ENCODE peak calls at places on chromosomes 2 and 18, in seven cellular contexts. P, U, L, H, V, O and Y are unnamed samples.

GRCh38 chr2:224357098-224357901 is 44.6 kb downstream of the FAM124B start:
- DNase-seq in P (peak; percentile 47), U (peak; percentile 82), L (peak; percentile 48), H (peak; percentile 70), V (peak; percentile 79), O (peak; percentile 30), Y (peak; percentile 39)

GRCh38 chr2:171615071-171615470 is 72.2 kb upstream of the DYNC1I2 start:
- DNase-seq in P (no peak), U (no peak), L (peak; percentile 33), H (no peak), V (peak; percentile 58), O (no peak), Y (no peak)

GRCh38 chr2:38417745-38418689 is 40.9 kb upstream of the ATL2 start:
- DNase-seq in P (no peak), U (no peak), L (peak; percentile 22), H (no peak), V (no peak), O (no peak), Y (no peak)

GRCh38 chr18:26963292-26963691 is 97.8 kb upstream of the AQP4 start:
- DNase-seq in P (no peak), U (peak; percentile 1), L (no peak), H (no peak), V (peak; percentile 4), O (no peak), Y (no peak)

GRCh38 chr2:216777637-216778273 is 82.1 kb downstream of the TNP1 start:
- DNase-seq in P (peak; percentile 61), U (peak; percentile 88), L (peak; percentile 30), H (peak; percentile 50), V (peak; percentile 73), O (no peak), Y (no peak)

GRCh38 chr18:44842588-44843412 is 162.1 kb downstream of the SETBP1 start:
- DNase-seq in P (no peak), U (no peak), L (no peak), H (no peak), V (no peak), O (no peak), Y (no peak)

GRCh38 chr18:25233582-25234362 is 118.2 kb downstream of the ZNF521 start:
- DNase-seq in P (no peak), U (no peak), L (peak; percentile 62), H (no peak), V (peak; percentile 50), O (no peak), Y (no peak)

GRCh38 chr2:38600242-38600891 is 2.4 kb downstream of the HNRNPLL start:
- DNase-seq in P (no peak), U (peak; percentile 22), L (peak; percentile 26), H (peak; percentile 29), V (no peak), O (no peak), Y (no peak)

GRCh38 chr2:46177461-46178089 is 119.6 kb upstream of the EPAS1 start:
- DNase-seq in P (no peak), U (no peak), L (no peak), H (no peak), V (peak; percentile 59), O (no peak), Y (no peak)

GRCh38 chr2:120258140-120258539 is 5.5 kb downstream of the RALB start:
- DNase-seq in P (no peak), U (no peak), L (no peak), H (no peak), V (no peak), O (no peak), Y (no peak)

GRCh38 chr18:35522130-35522959 is 24.6 kb upstream of the INO80C start:
- DNase-seq in P (no peak), U (no peak), L (no peak), H (no peak), V (no peak), O (no peak), Y (no peak)

GRCh38 chr2:149741646-149742045 is 154.1 kb upstream of the MMADHC start:
- DNase-seq in P (peak; percentile 96), U (no peak), L (peak; percentile 93), H (no peak), V (peak; percentile 92), O (peak; percentile 72), Y (peak; percentile 89)

GRCh38 chr2:96637385-96638143 is 548 bp downstream of the KANSL3 start:
- DNase-seq in P (peak; percentile 39), U (peak; percentile 61), L (peak; percentile 92), H (peak; percentile 95), V (peak; percentile 94), O (peak; percentile 48), Y (peak; percentile 63)

GRCh38 chr2:67666386-67667053 is 269.4 kb downstream of the ETAA1 start:
- DNase-seq in P (no peak), U (no peak), L (no peak), H (peak; percentile 31), V (no peak), O (no peak), Y (no peak)

GRCh38 chr2:127685410-127686110 is 10.2 kb upstream of the LIMS2 start:
- DNase-seq in P (no peak), U (no peak), L (no peak), H (no peak), V (no peak), O (no peak), Y (no peak)

GRCh38 chr2:236856856-236857616 is 228.7 kb upstream of the COPS8 start:
- DNase-seq in P (no peak), U (no peak), L (no peak), H (no peak), V (no peak), O (no peak), Y (no peak)

GRCh38 chr2:67041051-67041450 is 356.1 kb upstream of the ETAA1 start:
- DNase-seq in P (no peak), U (no peak), L (peak; percentile 6), H (no peak), V (peak; percentile 30), O (no peak), Y (no peak)

GRCh38 chr18:32576296-32576916 is 105.7 kb upstream of the GAREM1 start:
- DNase-seq in P (no peak), U (peak; percentile 53), L (peak; percentile 20), H (peak; percentile 10), V (peak; percentile 6), O (no peak), Y (peak; percentile 26)

DNA sequence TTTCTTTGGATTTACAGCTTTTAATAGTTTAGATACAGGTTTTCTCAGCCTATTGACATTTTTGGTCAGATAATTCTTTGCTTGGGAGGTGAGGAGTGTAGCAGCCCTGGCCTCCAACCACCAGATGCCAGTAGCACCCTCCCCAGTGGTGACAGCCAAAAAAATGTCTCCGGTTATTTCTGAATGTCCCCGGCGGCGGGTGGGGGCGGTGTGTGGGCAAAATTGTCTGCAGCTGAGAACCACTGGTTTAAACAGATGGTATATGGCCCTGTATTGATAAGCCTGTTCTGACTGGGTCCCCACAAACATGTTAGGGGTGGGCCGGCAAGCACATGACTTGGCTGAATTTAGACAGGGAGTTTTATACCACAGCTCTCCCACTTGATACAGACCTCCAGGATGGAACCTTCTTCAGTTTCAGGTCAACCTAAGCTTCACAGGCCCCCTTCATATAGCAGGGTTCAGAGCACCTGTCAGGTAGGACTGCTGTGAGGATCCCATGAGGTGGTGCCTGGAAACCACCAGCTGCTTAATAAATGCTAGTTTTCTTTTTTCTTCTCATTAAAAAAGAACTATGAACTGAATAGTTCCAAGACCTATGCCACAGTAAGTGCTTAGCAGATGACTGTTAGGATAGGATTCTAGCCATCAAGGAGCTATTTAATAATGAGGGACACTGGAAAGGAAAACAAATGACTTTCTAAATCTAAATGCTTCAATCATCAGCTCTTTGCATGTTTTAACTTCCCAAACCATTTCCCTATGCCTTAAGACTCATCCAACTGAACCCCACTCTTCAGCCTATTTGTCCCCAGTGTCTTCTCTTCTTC is 18.1 kb downstream of the LPIN2 start:
- DNase-seq in P (no peak), U (peak; percentile 73), L (no peak), H (no peak), V (no peak), O (no peak), Y (no peak)
- H3K4me3 ChIP-seq in P (no peak overlapping the region), U (no peak overlapping the region), L (no peak overlapping the region), H (no peak overlapping the region), V (no peak overlapping the region), O (no peak overlapping the region), Y (no peak overlapping the region)

GRCh38 chr2:109052922-109053321 is 63.9 kb upstream of the EDAR start:
- DNase-seq in P (no peak), U (no peak), L (no peak), H (no peak), V (no peak), O (no peak), Y (no peak)
- TF ChIP-seq CTCF in P (no peak), U (no peak), L (no peak), H (no peak), V (no peak), O (no peak), Y (no peak)

DNA sequence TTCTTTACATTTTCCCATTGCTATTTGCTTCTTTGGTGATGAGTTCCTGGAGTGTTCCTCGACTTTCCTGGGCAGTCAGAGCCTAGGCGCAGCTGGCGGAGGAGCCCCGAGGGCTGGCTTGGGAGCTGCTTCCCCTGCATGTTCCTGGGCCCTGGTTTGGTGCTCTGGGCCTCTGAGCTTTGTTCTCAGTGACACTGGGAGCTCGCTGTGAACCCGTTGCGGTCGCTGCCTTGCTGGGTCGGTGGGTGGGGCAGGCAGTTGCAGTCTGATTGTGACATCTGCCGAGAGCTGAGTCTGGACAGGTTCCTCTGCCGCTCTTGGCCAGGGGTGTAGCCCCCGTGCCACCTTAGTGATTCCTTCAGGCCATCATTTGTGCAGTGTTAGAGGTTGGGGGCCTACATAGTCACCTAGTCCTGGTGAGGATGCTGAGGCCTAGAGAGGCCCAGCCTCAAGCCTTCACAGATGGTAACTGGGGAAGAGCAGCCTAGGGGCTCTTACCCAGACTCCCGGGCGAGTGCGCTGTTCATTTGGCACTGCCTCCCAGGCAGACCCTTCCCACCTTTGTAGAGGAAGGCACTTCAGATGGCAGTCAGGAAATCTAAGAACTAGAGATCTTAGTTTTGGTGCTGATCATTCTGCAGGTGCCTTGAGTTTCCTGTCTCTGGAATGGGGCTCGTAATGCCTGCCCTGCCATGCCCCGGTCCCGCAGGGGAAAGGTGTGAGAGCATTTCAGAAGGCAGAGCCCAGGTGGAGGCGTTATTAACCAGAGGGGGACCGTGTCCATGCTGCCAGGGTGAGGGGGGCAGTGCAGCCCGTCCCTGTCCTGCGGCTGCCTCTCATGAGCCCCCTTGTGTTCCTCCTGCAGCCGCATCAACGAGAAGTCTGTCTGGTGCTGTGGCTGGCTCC is 8.4 kb downstream of the ASB1 start:
- DNase-seq in P (no peak), U (no peak), L (no peak), H (no peak), V (no peak), O (no peak), Y (no peak)
- H3K4me3 ChIP-seq in P (no peak overlapping the region), U (no peak overlapping the region), L (no peak overlapping the region), H (no peak overlapping the region), V (peak overlapping the region; percentile 10), O (no peak overlapping the region), Y (no peak overlapping the region)

GRCh38 chr2:219056896-219057708 is 3.6 kb downstream of the IHH start:
- DNase-seq in P (no peak), U (no peak), L (peak; percentile 5), H (no peak), V (no peak), O (no peak), Y (no peak)

GRCh38 chr2:219059375-219059724 is 1.4 kb downstream of the IHH start:
- DNase-seq in P (no peak), U (no peak), L (no peak), H (no peak), V (no peak), O (no peak), Y (no peak)

GRCh38 chr2:219056176-219056895 is 4.4 kb downstream of the IHH start:
- DNase-seq in P (no peak), U (no peak), L (no peak), H (no peak), V (no peak), O (no peak), Y (no peak)

GRCh38 chr2:219058541-219059374 is 2.0 kb downstream of the IHH start:
- DNase-seq in P (no peak), U (no peak), L (peak; percentile 5), H (peak; percentile 87), V (no peak), O (no peak), Y (no peak)

GRCh38 chr2:219057709-219058540 is 2.8 kb downstream of the IHH start:
- DNase-seq in P (no peak), U (peak; percentile 81), L (peak; percentile 49), H (peak; percentile 81), V (peak; percentile 63), O (no peak), Y (no peak)
- TF ChIP-seq CTCF in P (peak; percentile 78), U (peak; percentile 91), L (peak; percentile 78), H (peak; percentile 94), V (peak; percentile 83), O (peak; percentile 89), Y (peak; percentile 82)